ENCODE peak calls at places on chromosomes 16 and 17, in ten cellular contexts. One of them, this sample, is unnamed.

GRCh38 chr17:3511841-3512511 is 36.2 kb downstream of the ASPA start:
- DNase-seq in NCI-H187 treated with DMSO at 0.1 percent for 48 hours: no peak
- DNase-seq in amniotic epithelial cell: no peak
- DNase-seq in HTR-8/SVneo: no peak
- DNase-seq in EL: no peak
- DNase-seq in T-cell: no peak
- DNase-seq in upper lobe of left lung: no peak
- DNase-seq in AG04450: no peak
- DNase-seq in testis: no peak
- DNase-seq in cardiac fibroblast: no peak
- DNase-seq in this sample: no peak

GRCh38 chr17:75925912-75926311 is 14.9 kb downstream of the FBF1 start:
- DNase-seq in NCI-H187 treated with DMSO at 0.1 percent for 48 hours: no peak
- DNase-seq in amniotic epithelial cell: no peak
- DNase-seq in HTR-8/SVneo: no peak
- DNase-seq in EL: no peak
- DNase-seq in T-cell: no peak
- DNase-seq in upper lobe of left lung: no peak
- DNase-seq in AG04450: no peak
- DNase-seq in testis: no peak
- DNase-seq in cardiac fibroblast: no peak
- DNase-seq in this sample: no peak

GRCh38 chr17:47905221-47905733 is 9.2 kb downstream of the SP2 start:
- DNase-seq in NCI-H187 treated with DMSO at 0.1 percent for 48 hours: no peak
- DNase-seq in amniotic epithelial cell: peak; percentile 56
- DNase-seq in HTR-8/SVneo: no peak
- DNase-seq in EL: peak; percentile 82
- DNase-seq in T-cell: no peak
- DNase-seq in upper lobe of left lung: peak; percentile 71
- DNase-seq in AG04450: peak; percentile 46
- DNase-seq in testis: peak; percentile 87
- DNase-seq in cardiac fibroblast: peak; percentile 92
- DNase-seq in this sample: peak; percentile 89

GRCh38 chr16:20385844-20386832 is 18.4 kb downstream of the PDILT start:
- DNase-seq in NCI-H187 treated with DMSO at 0.1 percent for 48 hours: no peak
- DNase-seq in amniotic epithelial cell: peak; percentile 13
- DNase-seq in HTR-8/SVneo: peak; percentile 39
- DNase-seq in EL: peak; percentile 36
- DNase-seq in T-cell: no peak
- DNase-seq in upper lobe of left lung: peak; percentile 51
- DNase-seq in AG04450: peak; percentile 6
- DNase-seq in testis: peak; percentile 83
- DNase-seq in cardiac fibroblast: peak; percentile 59
- DNase-seq in this sample: peak; percentile 84

GRCh38 chr17:19645608-19646250 is 2.8 kb upstream of the ALDH3A2 start:
- DNase-seq in NCI-H187 treated with DMSO at 0.1 percent for 48 hours: no peak
- DNase-seq in amniotic epithelial cell: peak; percentile 63
- DNase-seq in HTR-8/SVneo: peak; percentile 39
- DNase-seq in EL: peak; percentile 29
- DNase-seq in T-cell: no peak
- DNase-seq in upper lobe of left lung: peak; percentile 43
- DNase-seq in AG04450: no peak
- DNase-seq in testis: peak; percentile 69
- DNase-seq in cardiac fibroblast: no peak
- DNase-seq in this sample: peak; percentile 62

GRCh38 chr17:27323538-27324212 is 29.8 kb downstream of the WSB1 start:
- DNase-seq in NCI-H187 treated with DMSO at 0.1 percent for 48 hours: no peak
- DNase-seq in amniotic epithelial cell: peak; percentile 63
- DNase-seq in HTR-8/SVneo: peak; percentile 21
- DNase-seq in EL: peak; percentile 51
- DNase-seq in T-cell: no peak
- DNase-seq in upper lobe of left lung: peak; percentile 88
- DNase-seq in AG04450: no peak
- DNase-seq in testis: peak; percentile 58
- DNase-seq in cardiac fibroblast: peak; percentile 94
- DNase-seq in this sample: no peak

GRCh38 chr17:29807520-29808361 is 122.3 kb downstream of the SSH2 start:
- DNase-seq in NCI-H187 treated with DMSO at 0.1 percent for 48 hours: peak; percentile 37
- DNase-seq in amniotic epithelial cell: peak; percentile 67
- DNase-seq in HTR-8/SVneo: peak; percentile 70
- DNase-seq in EL: peak; percentile 79
- DNase-seq in T-cell: peak; percentile 40
- DNase-seq in upper lobe of left lung: peak; percentile 65
- DNase-seq in AG04450: peak; percentile 42
- DNase-seq in testis: peak; percentile 82
- DNase-seq in cardiac fibroblast: peak; percentile 79
- DNase-seq in this sample: no peak

GRCh38 chr17:15891348-15891747 is 53.6 kb upstream of the ADORA2B start:
- DNase-seq in NCI-H187 treated with DMSO at 0.1 percent for 48 hours: no peak
- DNase-seq in amniotic epithelial cell: no peak
- DNase-seq in HTR-8/SVneo: no peak
- DNase-seq in EL: no peak
- DNase-seq in T-cell: no peak
- DNase-seq in upper lobe of left lung: no peak
- DNase-seq in AG04450: no peak
- DNase-seq in testis: no peak
- DNase-seq in cardiac fibroblast: no peak
- DNase-seq in this sample: no peak

GRCh38 chr17:40703652-40704051 is at the start of gene KRT24:
- DNase-seq in NCI-H187 treated with DMSO at 0.1 percent for 48 hours: no peak
- DNase-seq in amniotic epithelial cell: no peak
- DNase-seq in HTR-8/SVneo: no peak
- DNase-seq in EL: no peak
- DNase-seq in T-cell: no peak
- DNase-seq in upper lobe of left lung: no peak
- DNase-seq in AG04450: no peak
- DNase-seq in testis: no peak
- DNase-seq in cardiac fibroblast: no peak
- DNase-seq in this sample: no peak

GRCh38 chr16:81415757-81416156 is 28.9 kb upstream of the CMIP start:
- DNase-seq in NCI-H187 treated with DMSO at 0.1 percent for 48 hours: no peak
- DNase-seq in amniotic epithelial cell: no peak
- DNase-seq in HTR-8/SVneo: no peak
- DNase-seq in EL: no peak
- DNase-seq in T-cell: no peak
- DNase-seq in upper lobe of left lung: no peak
- DNase-seq in AG04450: no peak
- DNase-seq in testis: no peak
- DNase-seq in cardiac fibroblast: no peak
- DNase-seq in this sample: no peak

GRCh38 chr16:56923481-56923880 is 8.5 kb upstream of the HERPUD1 start:
- DNase-seq in NCI-H187 treated with DMSO at 0.1 percent for 48 hours: no peak
- DNase-seq in amniotic epithelial cell: peak; percentile 97
- DNase-seq in HTR-8/SVneo: no peak
- DNase-seq in EL: no peak
- DNase-seq in T-cell: no peak
- DNase-seq in upper lobe of left lung: no peak
- DNase-seq in AG04450: no peak
- DNase-seq in testis: no peak
- DNase-seq in cardiac fibroblast: peak; percentile 78
- DNase-seq in this sample: no peak

GRCh38 chr17:17497065-17497844 is 1.1 kb upstream of the RASD1 start:
- DNase-seq in NCI-H187 treated with DMSO at 0.1 percent for 48 hours: no peak
- DNase-seq in amniotic epithelial cell: no peak
- DNase-seq in HTR-8/SVneo: no peak
- DNase-seq in EL: peak; percentile 42
- DNase-seq in T-cell: no peak
- DNase-seq in upper lobe of left lung: no peak
- DNase-seq in AG04450: no peak
- DNase-seq in testis: no peak
- DNase-seq in cardiac fibroblast: no peak
- DNase-seq in this sample: peak; percentile 33

GRCh38 chr16:50282955-50283631 is 16.7 kb downstream of the ADCY7 start:
- DNase-seq in NCI-H187 treated with DMSO at 0.1 percent for 48 hours: no peak
- DNase-seq in amniotic epithelial cell: no peak
- DNase-seq in HTR-8/SVneo: no peak
- DNase-seq in EL: no peak
- DNase-seq in T-cell: no peak
- DNase-seq in upper lobe of left lung: no peak
- DNase-seq in AG04450: no peak
- DNase-seq in testis: no peak
- DNase-seq in cardiac fibroblast: no peak
- DNase-seq in this sample: peak; percentile 48

GRCh38 chr17:74742153-74742515 is 5.1 kb downstream of the RAB37 start:
- DNase-seq in NCI-H187 treated with DMSO at 0.1 percent for 48 hours: no peak
- DNase-seq in amniotic epithelial cell: no peak
- DNase-seq in HTR-8/SVneo: no peak
- DNase-seq in EL: peak; percentile 53
- DNase-seq in T-cell: no peak
- DNase-seq in upper lobe of left lung: peak; percentile 60
- DNase-seq in AG04450: no peak
- DNase-seq in testis: no peak
- DNase-seq in cardiac fibroblast: peak; percentile 47
- DNase-seq in this sample: peak; percentile 49

GRCh38 chr16:69087161-69087581 is 18.3 kb upstream of the HAS3 start:
- DNase-seq in NCI-H187 treated with DMSO at 0.1 percent for 48 hours: no peak
- DNase-seq in amniotic epithelial cell: peak; percentile 54
- DNase-seq in HTR-8/SVneo: no peak
- DNase-seq in EL: no peak
- DNase-seq in T-cell: no peak
- DNase-seq in upper lobe of left lung: peak; percentile 69
- DNase-seq in AG04450: no peak
- DNase-seq in testis: no peak
- DNase-seq in cardiac fibroblast: no peak
- DNase-seq in this sample: no peak

GRCh38 chr17:77182773-77183172 is 42.0 kb downstream of the SEC14L1 start:
- DNase-seq in NCI-H187 treated with DMSO at 0.1 percent for 48 hours: no peak
- DNase-seq in amniotic epithelial cell: no peak
- DNase-seq in HTR-8/SVneo: no peak
- DNase-seq in EL: no peak
- DNase-seq in T-cell: no peak
- DNase-seq in upper lobe of left lung: no peak
- DNase-seq in AG04450: no peak
- DNase-seq in testis: no peak
- DNase-seq in cardiac fibroblast: no peak
- DNase-seq in this sample: no peak

GRCh38 chr16:12904041-12904671 is 2.8 kb downstream of the SHISA9 start:
- DNase-seq in NCI-H187 treated with DMSO at 0.1 percent for 48 hours: no peak
- DNase-seq in amniotic epithelial cell: no peak
- DNase-seq in HTR-8/SVneo: no peak
- DNase-seq in EL: no peak
- DNase-seq in T-cell: no peak
- DNase-seq in upper lobe of left lung: no peak
- DNase-seq in AG04450: no peak
- DNase-seq in testis: no peak
- DNase-seq in cardiac fibroblast: no peak
- DNase-seq in this sample: no peak

GRCh38 chr17:15944720-15945492 is at the start of gene ADORA2B:
- DNase-seq in NCI-H187 treated with DMSO at 0.1 percent for 48 hours: no peak
- DNase-seq in amniotic epithelial cell: peak; percentile 50
- DNase-seq in HTR-8/SVneo: peak; percentile 93
- DNase-seq in EL: peak; percentile 84
- DNase-seq in T-cell: no peak
- DNase-seq in upper lobe of left lung: peak; percentile 79
- DNase-seq in AG04450: no peak
- DNase-seq in testis: peak; percentile 54
- DNase-seq in cardiac fibroblast: peak; percentile 87
- DNase-seq in this sample: peak; percentile 73

GRCh38 chr16:85428899-85429775 is 184.0 kb upstream of the GSE1 start:
- DNase-seq in NCI-H187 treated with DMSO at 0.1 percent for 48 hours: no peak
- DNase-seq in amniotic epithelial cell: no peak
- DNase-seq in HTR-8/SVneo: no peak
- DNase-seq in EL: no peak
- DNase-seq in T-cell: no peak
- DNase-seq in upper lobe of left lung: peak; percentile 20
- DNase-seq in AG04450: no peak
- DNase-seq in testis: peak; percentile 8
- DNase-seq in cardiac fibroblast: no peak
- DNase-seq in this sample: peak; percentile 47

GRCh38 chr17:77882481-77883212 is 75.9 kb upstream of the TNRC6C start:
- DNase-seq in NCI-H187 treated with DMSO at 0.1 percent for 48 hours: no peak
- DNase-seq in amniotic epithelial cell: peak; percentile 47
- DNase-seq in HTR-8/SVneo: no peak
- DNase-seq in EL: peak; percentile 42
- DNase-seq in T-cell: peak; percentile 95
- DNase-seq in upper lobe of left lung: peak; percentile 69
- DNase-seq in AG04450: no peak
- DNase-seq in testis: peak; percentile 72
- DNase-seq in cardiac fibroblast: peak; percentile 92
- DNase-seq in this sample: peak; percentile 87

GRCh38 chr17:37259030-37259735 is 116.6 kb upstream of the C17orf78 start:
- DNase-seq in NCI-H187 treated with DMSO at 0.1 percent for 48 hours: no peak
- DNase-seq in amniotic epithelial cell: peak; percentile 82
- DNase-seq in HTR-8/SVneo: no peak
- DNase-seq in EL: peak; percentile 55
- DNase-seq in T-cell: no peak
- DNase-seq in upper lobe of left lung: no peak
- DNase-seq in AG04450: no peak
- DNase-seq in testis: no peak
- DNase-seq in cardiac fibroblast: no peak
- DNase-seq in this sample: no peak

GRCh38 chr17:50737118-50737698 is 17.8 kb downstream of the LUC7L3 start:
- DNase-seq in NCI-H187 treated with DMSO at 0.1 percent for 48 hours: no peak
- DNase-seq in amniotic epithelial cell: peak; percentile 70
- DNase-seq in HTR-8/SVneo: no peak
- DNase-seq in EL: no peak
- DNase-seq in T-cell: no peak
- DNase-seq in upper lobe of left lung: no peak
- DNase-seq in AG04450: no peak
- DNase-seq in testis: no peak
- DNase-seq in cardiac fibroblast: no peak
- DNase-seq in this sample: no peak

GRCh38 chr16:48963901-48964615 is 317.6 kb downstream of the CBLN1 start:
- DNase-seq in NCI-H187 treated with DMSO at 0.1 percent for 48 hours: no peak
- DNase-seq in amniotic epithelial cell: peak; percentile 86
- DNase-seq in HTR-8/SVneo: peak; percentile 67
- DNase-seq in EL: peak; percentile 92
- DNase-seq in T-cell: no peak
- DNase-seq in upper lobe of left lung: no peak
- DNase-seq in AG04450: peak; percentile 61
- DNase-seq in testis: no peak
- DNase-seq in cardiac fibroblast: peak; percentile 32
- DNase-seq in this sample: no peak

GRCh38 chr17:6392609-6393367 is 42.1 kb downstream of the AIPL1 start:
- DNase-seq in NCI-H187 treated with DMSO at 0.1 percent for 48 hours: no peak
- DNase-seq in amniotic epithelial cell: no peak
- DNase-seq in HTR-8/SVneo: no peak
- DNase-seq in EL: no peak
- DNase-seq in T-cell: no peak
- DNase-seq in upper lobe of left lung: no peak
- DNase-seq in AG04450: no peak
- DNase-seq in testis: no peak
- DNase-seq in cardiac fibroblast: no peak
- DNase-seq in this sample: no peak

GRCh38 chr17:50634123-50634914 is at the start of gene ABCC3:
- DNase-seq in NCI-H187 treated with DMSO at 0.1 percent for 48 hours: no peak
- DNase-seq in amniotic epithelial cell: peak; percentile 55
- DNase-seq in HTR-8/SVneo: peak; percentile 65
- DNase-seq in EL: peak; percentile 54
- DNase-seq in T-cell: no peak
- DNase-seq in upper lobe of left lung: peak; percentile 61
- DNase-seq in AG04450: no peak
- DNase-seq in testis: no peak
- DNase-seq in cardiac fibroblast: peak; percentile 53
- DNase-seq in this sample: peak; percentile 78

GRCh38 chr17:77645441-77646430 is 312.8 kb upstream of the TNRC6C start:
- DNase-seq in NCI-H187 treated with DMSO at 0.1 percent for 48 hours: no peak
- DNase-seq in amniotic epithelial cell: no peak
- DNase-seq in HTR-8/SVneo: peak; percentile 63
- DNase-seq in EL: no peak
- DNase-seq in T-cell: peak; percentile 47
- DNase-seq in upper lobe of left lung: peak; percentile 15
- DNase-seq in AG04450: no peak
- DNase-seq in testis: no peak
- DNase-seq in cardiac fibroblast: peak; percentile 32
- DNase-seq in this sample: no peak

GRCh38 chr17:50638851-50639767 is 4.4 kb downstream of the ABCC3 start:
- DNase-seq in NCI-H187 treated with DMSO at 0.1 percent for 48 hours: no peak
- DNase-seq in amniotic epithelial cell: peak; percentile 99
- DNase-seq in HTR-8/SVneo: peak; percentile 98
- DNase-seq in EL: peak; percentile 100
- DNase-seq in T-cell: no peak
- DNase-seq in upper lobe of left lung: peak; percentile 98
- DNase-seq in AG04450: peak; percentile 89
- DNase-seq in testis: peak; percentile 94
- DNase-seq in cardiac fibroblast: peak; percentile 99
- DNase-seq in this sample: peak; percentile 98

This sample was measured in aorta.